ENCODE peak calls at places on chromosomes 12 and 14, in seven cellular contexts. N is NCI-H1417; B is iris pigment epithelial cell; W is CD8-positive, alpha-beta T cell; J is OCI-LY7; D is T-cell; Y is germinal center. X is an unnamed sample.

GRCh38 chr12:6915023-6915788 is 826 bp downstream of the ENO2 start:
- DNase-seq in D (no peak), J (no peak), Y (no peak), W (no peak), N (peak), B (no peak), X (no peak)

GRCh38 chr12:75953312-75953906 is 78.2 kb downstream of the PHLDA1 start:
- DNase-seq in W (no peak), N (no peak), Y (no peak), D (no peak), B (peak), J (no peak), X (peak)

GRCh38 chr12:54419088-54419887 is at the start of gene ITGA5:
- DNase-seq in D (no peak), N (peak), W (no peak), B (peak), J (no peak), Y (no peak), X (peak)

GRCh38 chr14:74913986-74914573 is 9.0 kb downstream of the RPS6KL1 start:
- DNase-seq in N (no peak), Y (no peak), D (no peak), J (peak), W (no peak), B (peak), X (peak)

GRCh38 chr12:1807489-1807888 is 12.9 kb upstream of the LRTM2 start:
- DNase-seq in B (no peak), N (no peak), Y (no peak), D (no peak), W (no peak), J (no peak), X (no peak)

GRCh38 chr14:89544636-89545301 is 127.7 kb upstream of the FOXN3 start:
- DNase-seq in N (no peak), B (peak), W (no peak), Y (no peak), D (no peak), J (no peak), X (no peak)

GRCh38 chr12:97322388-97322787 is 140.2 kb upstream of the RMST start:
- DNase-seq in D (no peak), Y (no peak), N (no peak), J (no peak), B (no peak), W (no peak), X (no peak)

GRCh38 chr12:57756406-57757341 is 1.8 kb downstream of the MARCHF9 start:
- DNase-seq in W (peak), N (no peak), Y (peak), J (peak), B (no peak), D (peak), X (no peak)